ENCODE peak calls at places on chromosome 1, in nine cellular contexts. One of them, this sample, is unnamed.

GRCh38 chr1:101164776-101165175 is 72.0 kb upstream of the S1PR1 start:
- DNase-seq in H7: no peak
- DNase-seq in activated T-helper 1 cell treated with anti-CD3 and anti-CD28 coated beads, Interleukin-12 subunit alpha, Interleukin-12 subunit beta, Interleukin-2, Interleukin-4 antibody, amounts not matched to agents 30 ng/mL and 10 ng/mL and 1 ng/mL, durations not matched to agents 14 hours and 24 hours and 36 hours: no peak
- DNase-seq in M059J: no peak
- DNase-seq in SW480: no peak
- DNase-seq in NCI-H1930: no peak
- DNase-seq in hypothalamus: no peak
- DNase-seq in tibial nerve: no peak
- DNase-seq in cerebellar nuclear complex: no peak
- DNase-seq in this sample: no peak

GRCh38 chr1:51088474-51088873 is 13.6 kb upstream of the C1orf185 start:
- DNase-seq in NCI-H1930: no peak
- DNase-seq in M059J: no peak
- DNase-seq in hypothalamus: no peak
- DNase-seq in SW480: peak; percentile 8
- DNase-seq in activated T-helper 1 cell treated with anti-CD3 and anti-CD28 coated beads, Interleukin-12 subunit alpha, Interleukin-12 subunit beta, Interleukin-2, Interleukin-4 antibody, amounts not matched to agents 30 ng/mL and 10 ng/mL and 1 ng/mL, durations not matched to agents 14 hours and 24 hours and 36 hours: no peak
- DNase-seq in cerebellar nuclear complex: no peak
- DNase-seq in H7: no peak
- DNase-seq in tibial nerve: no peak
- DNase-seq in this sample: no peak

GRCh38 chr1:114559356-114559755 is 22.1 kb downstream of the BCAS2 start:
- DNase-seq in activated T-helper 1 cell treated with anti-CD3 and anti-CD28 coated beads, Interleukin-12 subunit alpha, Interleukin-12 subunit beta, Interleukin-2, Interleukin-4 antibody, amounts not matched to agents 30 ng/mL and 10 ng/mL and 1 ng/mL, durations not matched to agents 14 hours and 24 hours and 36 hours: no peak
- DNase-seq in hypothalamus: no peak
- DNase-seq in cerebellar nuclear complex: no peak
- DNase-seq in M059J: no peak
- DNase-seq in SW480: no peak
- DNase-seq in tibial nerve: no peak
- DNase-seq in H7: no peak
- DNase-seq in NCI-H1930: no peak
- DNase-seq in this sample: no peak

GRCh38 chr1:150332651-150333290 is 11.4 kb downstream of the PRPF3 start:
- DNase-seq in hypothalamus: peak; percentile 25
- DNase-seq in M059J: no peak
- DNase-seq in cerebellar nuclear complex: no peak
- DNase-seq in H7: no peak
- DNase-seq in activated T-helper 1 cell treated with anti-CD3 and anti-CD28 coated beads, Interleukin-12 subunit alpha, Interleukin-12 subunit beta, Interleukin-2, Interleukin-4 antibody, amounts not matched to agents 30 ng/mL and 10 ng/mL and 1 ng/mL, durations not matched to agents 14 hours and 24 hours and 36 hours: no peak
- DNase-seq in tibial nerve: no peak
- DNase-seq in NCI-H1930: no peak
- DNase-seq in SW480: no peak
- DNase-seq in this sample: no peak

GRCh38 chr1:168676861-168677260 is 52.1 kb downstream of the DPT start:
- DNase-seq in cerebellar nuclear complex: no peak
- DNase-seq in NCI-H1930: no peak
- DNase-seq in activated T-helper 1 cell treated with anti-CD3 and anti-CD28 coated beads, Interleukin-12 subunit alpha, Interleukin-12 subunit beta, Interleukin-2, Interleukin-4 antibody, amounts not matched to agents 30 ng/mL and 10 ng/mL and 1 ng/mL, durations not matched to agents 14 hours and 24 hours and 36 hours: no peak
- DNase-seq in tibial nerve: no peak
- DNase-seq in M059J: no peak
- DNase-seq in SW480: no peak
- DNase-seq in H7: no peak
- DNase-seq in hypothalamus: no peak
- DNase-seq in this sample: no peak

GRCh38 chr1:66712819-66713218 is 39.4 kb upstream of the DYNLT5 start:
- DNase-seq in M059J: no peak
- DNase-seq in SW480: no peak
- DNase-seq in hypothalamus: no peak
- DNase-seq in NCI-H1930: no peak
- DNase-seq in tibial nerve: no peak
- DNase-seq in activated T-helper 1 cell treated with anti-CD3 and anti-CD28 coated beads, Interleukin-12 subunit alpha, Interleukin-12 subunit beta, Interleukin-2, Interleukin-4 antibody, amounts not matched to agents 30 ng/mL and 10 ng/mL and 1 ng/mL, durations not matched to agents 14 hours and 24 hours and 36 hours: no peak
- DNase-seq in cerebellar nuclear complex: no peak
- DNase-seq in H7: no peak
- DNase-seq in this sample: no peak

GRCh38 chr1:22262583-22262982 is 119.7 kb upstream of the WNT4 start:
- DNase-seq in tibial nerve: no peak
- DNase-seq in cerebellar nuclear complex: no peak
- DNase-seq in H7: peak; percentile 83
- DNase-seq in M059J: no peak
- DNase-seq in SW480: peak; percentile 93
- DNase-seq in activated T-helper 1 cell treated with anti-CD3 and anti-CD28 coated beads, Interleukin-12 subunit alpha, Interleukin-12 subunit beta, Interleukin-2, Interleukin-4 antibody, amounts not matched to agents 30 ng/mL and 10 ng/mL and 1 ng/mL, durations not matched to agents 14 hours and 24 hours and 36 hours: no peak
- DNase-seq in NCI-H1930: no peak
- DNase-seq in hypothalamus: no peak
- DNase-seq in this sample: no peak

GRCh38 chr1:30109853-30110252 is 613.5 kb downstream of the MATN1 start:
- DNase-seq in hypothalamus: no peak
- DNase-seq in tibial nerve: no peak
- DNase-seq in cerebellar nuclear complex: no peak
- DNase-seq in activated T-helper 1 cell treated with anti-CD3 and anti-CD28 coated beads, Interleukin-12 subunit alpha, Interleukin-12 subunit beta, Interleukin-2, Interleukin-4 antibody, amounts not matched to agents 30 ng/mL and 10 ng/mL and 1 ng/mL, durations not matched to agents 14 hours and 24 hours and 36 hours: no peak
- DNase-seq in H7: no peak
- DNase-seq in NCI-H1930: no peak
- DNase-seq in M059J: peak; percentile 15
- DNase-seq in SW480: no peak
- DNase-seq in this sample: no peak

GRCh38 chr1:64881281-64881680 is 85.1 kb downstream of the JAK1 start:
- DNase-seq in H7: no peak
- DNase-seq in hypothalamus: no peak
- DNase-seq in activated T-helper 1 cell treated with anti-CD3 and anti-CD28 coated beads, Interleukin-12 subunit alpha, Interleukin-12 subunit beta, Interleukin-2, Interleukin-4 antibody, amounts not matched to agents 30 ng/mL and 10 ng/mL and 1 ng/mL, durations not matched to agents 14 hours and 24 hours and 36 hours: no peak
- DNase-seq in SW480: no peak
- DNase-seq in NCI-H1930: no peak
- DNase-seq in tibial nerve: no peak
- DNase-seq in M059J: peak; percentile 70
- DNase-seq in cerebellar nuclear complex: no peak
- DNase-seq in this sample: no peak

GRCh38 chr1:5001466-5001865 is 347.1 kb downstream of the AJAP1 start:
- DNase-seq in tibial nerve: no peak
- DNase-seq in H7: peak; percentile 39
- DNase-seq in M059J: no peak
- DNase-seq in activated T-helper 1 cell treated with anti-CD3 and anti-CD28 coated beads, Interleukin-12 subunit alpha, Interleukin-12 subunit beta, Interleukin-2, Interleukin-4 antibody, amounts not matched to agents 30 ng/mL and 10 ng/mL and 1 ng/mL, durations not matched to agents 14 hours and 24 hours and 36 hours: no peak
- DNase-seq in hypothalamus: no peak
- DNase-seq in SW480: no peak
- DNase-seq in NCI-H1930: no peak
- DNase-seq in cerebellar nuclear complex: no peak
- DNase-seq in this sample: no peak

This sample was measured in esophagus squamous epithelium.